ENCODE peak calls at places on chromosome 3, in eight cellular contexts. One of them, this sample, is unnamed.
A peak's percentile ranks its signal among the peaks of the same experiment; 100 is the strongest.

GRCh38 chr3:32841875-32842505 is 24.2 kb downstream of the TRIM71 start:
- DNase-seq in progenitor cell of endocrine pancreas: no peak
- DNase-seq in AG08395: no peak
- DNase-seq in erythroblast: no peak
- DNase-seq in tibial nerve: no peak
- DNase-seq in retinal pigment epithelial cell: no peak
- DNase-seq in NCI-H69: peak; percentile 25
- DNase-seq in activated gamma-delta T cell: no peak
- DNase-seq in this sample: peak; percentile 7

GRCh38 chr3:140244893-140245292 is 309.9 kb downstream of the CLSTN2 start:
- DNase-seq in retinal pigment epithelial cell: peak; percentile 76
- DNase-seq in NCI-H69: no peak
- DNase-seq in erythroblast: no peak
- DNase-seq in activated gamma-delta T cell: no peak
- DNase-seq in AG08395: no peak
- DNase-seq in progenitor cell of endocrine pancreas: no peak
- DNase-seq in tibial nerve: no peak
- DNase-seq in this sample: peak; percentile 61

GRCh38 chr3:134677196-134677986 is 26.6 kb upstream of the KY start:
- DNase-seq in activated gamma-delta T cell: no peak
- DNase-seq in retinal pigment epithelial cell: no peak
- DNase-seq in tibial nerve: no peak
- DNase-seq in progenitor cell of endocrine pancreas: no peak
- DNase-seq in erythroblast: peak; percentile 51
- DNase-seq in NCI-H69: peak; percentile 3
- DNase-seq in AG08395: no peak
- DNase-seq in this sample: no peak

GRCh38 chr3:193897791-193898190 is 238.2 kb upstream of the HES1 start:
- DNase-seq in activated gamma-delta T cell: no peak
- DNase-seq in erythroblast: no peak
- DNase-seq in retinal pigment epithelial cell: no peak
- DNase-seq in tibial nerve: no peak
- DNase-seq in progenitor cell of endocrine pancreas: no peak
- DNase-seq in AG08395: no peak
- DNase-seq in NCI-H69: no peak
- DNase-seq in this sample: no peak

GRCh38 chr3:191350389-191351090 is 20.2 kb upstream of the UTS2B start:
- DNase-seq in activated gamma-delta T cell: no peak
- DNase-seq in tibial nerve: no peak
- DNase-seq in progenitor cell of endocrine pancreas: no peak
- DNase-seq in erythroblast: no peak
- DNase-seq in retinal pigment epithelial cell: no peak
- DNase-seq in AG08395: no peak
- DNase-seq in NCI-H69: no peak
- DNase-seq in this sample: no peak

GRCh38 chr3:101466465-101467309 is 46.3 kb downstream of the SENP7 start:
- DNase-seq in activated gamma-delta T cell: no peak
- DNase-seq in NCI-H69: peak; percentile 51
- DNase-seq in tibial nerve: no peak
- DNase-seq in progenitor cell of endocrine pancreas: peak; percentile 51
- DNase-seq in retinal pigment epithelial cell: no peak
- DNase-seq in AG08395: no peak
- DNase-seq in erythroblast: no peak
- DNase-seq in this sample: no peak

GRCh38 chr3:11391930-11392688 is 119.9 kb downstream of the ATG7 start:
- DNase-seq in AG08395: peak; percentile 65
- DNase-seq in progenitor cell of endocrine pancreas: no peak
- DNase-seq in retinal pigment epithelial cell: no peak
- DNase-seq in activated gamma-delta T cell: no peak
- DNase-seq in NCI-H69: peak; percentile 19
- DNase-seq in tibial nerve: no peak
- DNase-seq in erythroblast: no peak
- DNase-seq in this sample: no peak

GRCh38 chr3:71421475-71421819 is 162.1 kb downstream of the FOXP1 start:
- DNase-seq in erythroblast: no peak
- DNase-seq in tibial nerve: no peak
- DNase-seq in NCI-H69: no peak
- DNase-seq in activated gamma-delta T cell: no peak
- DNase-seq in AG08395: no peak
- DNase-seq in progenitor cell of endocrine pancreas: no peak
- DNase-seq in retinal pigment epithelial cell: no peak
- DNase-seq in this sample: no peak

GRCh38 chr3:127665586-127665985 is 7.2 kb upstream of the ABTB1 start:
- DNase-seq in erythroblast: no peak
- DNase-seq in NCI-H69: no peak
- DNase-seq in activated gamma-delta T cell: no peak
- DNase-seq in retinal pigment epithelial cell: no peak
- DNase-seq in tibial nerve: no peak
- DNase-seq in AG08395: peak; percentile 55
- DNase-seq in progenitor cell of endocrine pancreas: no peak
- DNase-seq in this sample: no peak

GRCh38 chr3:130276203-130276803 is 69.2 kb upstream of the COL6A5 start:
- DNase-seq in NCI-H69: peak; percentile 28
- DNase-seq in retinal pigment epithelial cell: peak; percentile 4
- DNase-seq in activated gamma-delta T cell: no peak
- DNase-seq in AG08395: peak; percentile 69
- DNase-seq in erythroblast: peak; percentile 71
- DNase-seq in tibial nerve: no peak
- DNase-seq in progenitor cell of endocrine pancreas: no peak
- DNase-seq in this sample: peak; percentile 10

GRCh38 chr3:20406621-20407020 is 220.6 kb upstream of the SGO1 start:
- DNase-seq in AG08395: no peak
- DNase-seq in progenitor cell of endocrine pancreas: no peak
- DNase-seq in retinal pigment epithelial cell: no peak
- DNase-seq in NCI-H69: no peak
- DNase-seq in activated gamma-delta T cell: no peak
- DNase-seq in tibial nerve: no peak
- DNase-seq in erythroblast: no peak
- DNase-seq in this sample: no peak

GRCh38 chr3:46812237-46812791 is 50.9 kb downstream of the MYL3 start:
- DNase-seq in progenitor cell of endocrine pancreas: peak; percentile 64
- DNase-seq in NCI-H69: peak; percentile 14
- DNase-seq in AG08395: peak; percentile 75
- DNase-seq in tibial nerve: no peak
- DNase-seq in erythroblast: peak; percentile 74
- DNase-seq in activated gamma-delta T cell: peak; percentile 50
- DNase-seq in retinal pigment epithelial cell: peak; percentile 4
- DNase-seq in this sample: peak; percentile 43

GRCh38 chr3:171640520-171641412 is 169.5 kb downstream of the PLD1 start:
- DNase-seq in retinal pigment epithelial cell: peak; percentile 73
- DNase-seq in progenitor cell of endocrine pancreas: no peak
- DNase-seq in activated gamma-delta T cell: no peak
- DNase-seq in NCI-H69: no peak
- DNase-seq in tibial nerve: no peak
- DNase-seq in erythroblast: no peak
- DNase-seq in AG08395: no peak
- DNase-seq in this sample: peak; percentile 31

GRCh38 chr3:76345878-76346277 is 560.5 kb upstream of the ZNF717 start:
- DNase-seq in AG08395: no peak
- DNase-seq in activated gamma-delta T cell: no peak
- DNase-seq in retinal pigment epithelial cell: no peak
- DNase-seq in erythroblast: no peak
- DNase-seq in tibial nerve: no peak
- DNase-seq in progenitor cell of endocrine pancreas: no peak
- DNase-seq in NCI-H69: peak; percentile 37
- DNase-seq in this sample: no peak

This sample was measured in MG63.